ENCODE peak calls at places on chromosomes 6 and 20, in eight cellular contexts. Y is A549, H is tibial nerve, V is ovary, W is HCT116, Z is heart left ventricle, T is Peyer's patch, R is right lobe of liver. G is an unnamed sample. For H3K9me3, the result is how much of the 10 kb centered on the place peaks cover.

GRCh38 chr6:135568366-135568765 is 70.8 kb upstream of the AHI1 start:
- DNase-seq in Y (no peak), H (peak), V (peak), W (no peak), Z (no peak), T (peak), R (peak), G (no peak)

GRCh38 chr6:38871745-38872568 is 156.8 kb downstream of the DNAH8 start:
- DNase-seq in Y (peak), H (peak), V (no peak), W (peak), Z (no peak), T (peak), R (no peak), G (no peak)

GRCh38 chr6:99349620-99350141 is at the start of gene FAXC:
- DNase-seq in Y (peak), H (no peak), V (peak), W (peak), Z (no peak), T (no peak), R (peak), G (no peak)

GRCh38 chr6:70103798-70104197 is 199.1 kb downstream of the COL9A1 start:
- DNase-seq in Y (peak), H (no peak), V (no peak), W (peak), Z (no peak), T (no peak), R (no peak), G (no peak)

GRCh38 chr6:143058987-143059386 is 1.7 kb upstream of the AIG1 start:
- DNase-seq in Y (peak), H (no peak), V (no peak), W (no peak), Z (no peak), T (no peak), R (no peak), G (no peak)

GRCh38 chr6:1335367-1336037 is 23.6 kb downstream of the FOXQ1 start:
- DNase-seq in Y (peak), H (no peak), V (no peak), W (peak), Z (peak), T (no peak), R (peak), G (no peak)

GRCh38 chr6:31135710-31136109 is 3.2 kb downstream of the PSORS1C2 start:
- DNase-seq in Y (no peak), H (no peak), V (no peak), W (no peak), Z (no peak), T (no peak), R (no peak), G (no peak)

GRCh38 chr20:31841928-31842327 is 3.5 kb downstream of the FOXS1 start:
- DNase-seq in Y (peak), H (no peak), V (peak), W (no peak), Z (peak), T (no peak), R (no peak), G (no peak)

GRCh38 chr6:47922391-47922790 is 140.6 kb downstream of the OPN5 start:
- DNase-seq in Y (no peak), H (no peak), V (no peak), W (no peak), Z (no peak), T (no peak), R (no peak), G (no peak)

GRCh38 chr6:46772038-46772437 is 21.2 kb upstream of the MEP1A start:
- DNase-seq in Y (no peak), H (no peak), V (no peak), W (no peak), Z (no peak), T (no peak), R (no peak), G (no peak)

GRCh38 chr20:40814328-40814960 is 125.4 kb upstream of the MAFB start:
- DNase-seq in Y (no peak), H (no peak), V (no peak), W (no peak), Z (no peak), T (no peak), R (no peak), G (no peak)

GRCh38 chr20:59751075-59751711 is 146.9 kb downstream of the PHACTR3 start:
- DNase-seq in Y (peak), H (peak), V (peak), W (peak), Z (peak), T (peak), R (peak), G (peak)

GRCh38 chr20:57667385-57667784 is 42.4 kb downstream of the PMEPA1 start:
- DNase-seq in Y (no peak), H (no peak), V (no peak), W (no peak), Z (peak), T (no peak), R (no peak), G (no peak)

GRCh38 chr6:42704251-42704936 is 18.0 kb downstream of the PRPH2 start:
- DNase-seq in Y (no peak), H (no peak), V (peak), W (no peak), Z (peak), T (no peak), R (no peak), G (peak)

DNA sequence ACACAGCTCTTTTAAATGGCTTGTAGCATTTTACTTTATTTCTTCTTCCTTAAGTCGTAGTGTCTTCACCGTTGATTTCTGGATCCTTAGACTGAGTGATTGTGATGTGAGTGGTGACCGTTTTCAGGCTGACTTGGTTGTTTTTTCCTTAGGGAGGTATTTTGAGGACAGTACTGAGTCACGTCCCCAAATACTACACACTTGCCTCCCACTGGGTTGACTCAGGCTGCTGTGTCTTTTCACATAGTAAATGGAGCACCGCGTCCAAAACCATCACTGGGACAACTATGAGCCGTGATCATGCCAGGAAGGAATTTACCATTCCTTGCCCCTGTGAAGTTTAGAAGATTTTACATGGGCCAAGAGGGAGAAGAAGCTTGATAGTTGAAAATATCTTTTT is 174.1 kb downstream of the FARS2 start:
- DNase-seq in Y (no peak), H (no peak), V (no peak), W (no peak), Z (no peak), T (no peak), R (no peak), G (no peak)
- TF ChIP-seq POLR2A in Y (no peak), H (no peak), V (no peak), W (no peak), Z (no peak), T (no peak), R (no peak), G (no peak)

GRCh38 chr6:170040906-170041305 is 250.0 kb downstream of the DLL1 start:
- DNase-seq in Y (no peak), H (no peak), V (no peak), W (no peak), Z (no peak), T (no peak), R (no peak), G (no peak)
- TF ChIP-seq CTCF in Y (no peak), H (no peak), V (no peak), W (no peak), Z (no peak), T (no peak), R (no peak), G (no peak)

DNA sequence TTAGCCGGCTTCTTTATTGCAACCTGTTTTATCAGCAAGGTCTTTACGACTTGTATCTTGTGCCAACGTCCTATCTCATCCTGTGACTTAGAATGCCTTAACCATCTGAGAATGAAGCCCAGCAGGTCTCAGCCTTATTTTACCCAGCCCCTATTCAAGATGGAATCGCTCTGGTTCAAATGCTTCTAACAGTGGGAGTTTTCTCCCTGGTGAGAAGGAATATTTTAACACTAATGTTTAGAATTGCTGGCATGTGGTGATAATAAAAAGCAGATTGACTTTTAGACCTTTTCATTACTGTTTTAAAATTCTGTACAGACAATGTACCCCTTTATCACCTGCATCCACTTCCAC is 9.9 kb upstream of the KCNK15 start:
- DNase-seq in Y (no peak), H (no peak), V (no peak), W (no peak), Z (no peak), T (no peak), R (no peak), G (no peak)
- H3K9me3 ChIP-seq in Y (under half), H (under half), V (under half), W (under half), Z (under half), T (under half), R (under half), G (under half)

DNA sequence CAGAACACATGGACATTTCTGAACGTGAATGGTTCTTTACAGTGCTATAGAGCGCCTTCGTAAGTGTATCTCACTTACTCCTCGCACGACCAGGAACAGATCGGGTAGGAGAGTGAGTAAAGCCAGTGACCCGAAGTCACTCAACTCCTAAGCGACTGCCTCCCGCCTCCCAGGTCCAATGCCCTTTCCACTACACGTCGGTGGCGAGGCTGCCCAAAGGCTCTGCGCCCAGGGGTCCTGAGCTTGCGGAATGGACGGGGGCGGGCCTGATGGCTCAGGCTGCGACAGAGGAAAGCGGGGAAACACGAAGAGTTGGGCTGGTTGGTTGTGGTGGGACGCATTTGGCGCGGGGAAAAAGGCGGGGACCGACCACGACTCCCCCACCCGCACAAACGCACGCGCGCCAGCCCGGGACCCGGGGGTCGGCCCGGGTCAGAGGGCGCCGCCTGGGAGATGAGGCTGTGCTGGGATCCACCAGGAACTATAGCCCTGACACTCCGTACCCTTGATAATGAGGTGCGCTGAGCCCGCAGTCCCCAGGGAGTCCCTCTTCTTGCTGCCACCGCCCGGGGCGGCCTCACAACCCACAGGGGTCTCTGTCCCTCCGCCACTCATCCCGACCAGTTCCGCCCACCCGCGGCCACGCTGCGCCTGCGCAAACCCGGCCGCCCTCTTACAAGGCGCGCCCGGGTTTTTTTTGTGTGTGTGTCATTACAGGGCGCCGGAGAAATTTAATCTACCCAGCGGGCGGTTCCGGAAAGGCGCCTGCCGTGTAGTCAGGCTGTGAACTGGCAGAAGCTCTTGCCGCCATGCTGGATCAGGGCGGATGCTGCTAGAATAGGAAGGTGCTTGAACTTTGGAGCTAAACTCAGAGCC is at the start of gene BLOC1S5:
- DNase-seq in Y (peak), H (peak), V (peak), W (peak), Z (peak), T (peak), R (peak), G (peak)
- TF ChIP-seq POLR2A in Y (peak), H (peak), V (peak), W (peak), Z (no peak), T (peak), R (peak), G (peak)

DNA sequence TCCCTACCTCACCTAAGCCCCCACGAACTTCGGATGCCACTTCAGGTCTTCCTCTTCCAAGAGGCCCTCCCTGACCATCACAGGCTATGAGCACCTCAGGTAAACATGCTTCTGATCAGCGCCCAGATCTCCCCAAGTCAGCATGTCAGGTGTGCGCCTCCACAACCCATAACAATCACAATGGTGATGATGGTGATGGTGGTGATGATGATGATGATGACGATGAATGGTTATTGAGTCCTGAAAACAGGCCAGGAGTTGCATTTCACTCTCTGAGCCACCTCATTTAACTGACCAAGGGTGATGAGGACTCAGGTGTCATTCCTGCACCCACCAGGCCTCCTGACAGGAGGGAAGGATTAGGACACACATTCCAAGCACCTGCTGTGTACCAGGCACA is 426.6 kb upstream of the SULF2 start:
- DNase-seq in Y (no peak), H (no peak), V (no peak), W (no peak), Z (no peak), T (no peak), R (no peak), G (no peak)
- TF ChIP-seq CTCF in Y (no peak), H (no peak), V (no peak), W (no peak), Z (no peak), T (no peak), R (no peak), G (no peak)

GRCh38 chr20:42749548-42749947 is 440.2 kb downstream of the PTPRT start:
- DNase-seq in Y (no peak), H (no peak), V (no peak), W (no peak), Z (no peak), T (no peak), R (no peak), G (no peak)

GRCh38 chr20:42752620-42753019 is 437.1 kb downstream of the PTPRT start:
- DNase-seq in Y (no peak), H (no peak), V (no peak), W (no peak), Z (no peak), T (no peak), R (no peak), G (no peak)

DNA sequence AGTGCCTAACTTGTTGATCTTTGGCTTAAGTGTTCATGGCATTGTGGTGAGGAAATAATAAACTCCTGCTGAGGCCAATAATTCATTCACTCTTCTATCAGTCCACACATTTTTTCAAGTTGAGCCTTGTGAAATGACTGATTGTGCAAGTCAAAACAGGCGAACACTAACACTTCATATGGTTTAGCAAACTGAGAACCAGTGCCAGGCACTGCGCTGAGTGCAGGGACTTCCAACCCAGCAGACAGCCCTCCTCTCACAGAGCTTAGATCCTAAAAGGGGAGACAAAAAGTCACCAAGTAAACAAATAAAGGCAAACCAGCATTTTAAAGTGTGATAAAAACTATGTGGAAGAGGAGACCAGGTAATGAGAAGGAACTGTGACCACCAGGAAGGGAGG is 435.0 kb downstream of the PTPRT start:
- DNase-seq in Y (no peak), H (no peak), V (no peak), W (no peak), Z (no peak), T (no peak), R (no peak), G (no peak)
- H3K9me3 ChIP-seq in Y (under half), H (under half), V (under half), W (under half), Z (under half), T (under half), R (under half), G (under half)

DNA sequence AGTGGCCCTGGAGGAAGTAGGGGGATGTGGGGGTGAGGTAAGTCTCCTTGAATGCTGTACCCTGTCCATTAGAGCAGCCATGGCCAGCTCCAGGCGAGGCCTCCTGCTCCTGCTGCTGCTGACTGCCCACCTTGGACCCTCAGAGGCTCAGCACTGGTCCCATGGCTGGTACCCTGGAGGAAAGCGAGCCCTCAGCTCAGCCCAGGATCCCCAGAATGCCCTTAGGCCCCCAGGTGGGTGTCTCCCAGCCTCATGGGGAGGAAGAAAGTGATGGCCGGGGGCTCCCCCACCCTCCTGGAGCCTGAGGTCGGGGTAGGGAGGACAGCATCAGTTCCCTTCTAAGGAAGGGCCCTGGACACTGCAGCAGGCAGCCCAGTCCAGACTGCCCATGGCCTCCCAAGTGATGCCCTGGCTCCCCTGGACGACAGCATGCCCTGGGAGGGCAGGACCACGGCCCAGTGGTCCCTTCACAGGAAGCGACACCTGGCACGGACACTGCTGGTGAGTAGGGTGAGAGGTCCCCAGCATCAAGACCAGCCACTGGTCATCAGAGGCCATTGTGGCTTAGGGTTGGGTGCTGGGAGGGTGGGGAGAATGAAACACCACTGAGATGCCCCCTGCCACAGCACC is 1.0 kb downstream of the GNRH2 start:
- DNase-seq in Y (no peak), H (no peak), V (no peak), W (no peak), Z (no peak), T (no peak), R (no peak), G (no peak)
- TF ChIP-seq POLR2A in Y (no peak), H (no peak), V (no peak), W (no peak), Z (no peak), T (no peak), R (no peak), G (no peak)

G was measured in gastrocnemius medialis.